ENCODE peak calls at places on chromosomes 6 and 20, in four cellular contexts. One of them, this sample, is unnamed.

GRCh38 chr6:98927534-98927933 is 20.2 kb downstream of the FBXL4 start:
- DNase-seq in heart right ventricle: peak; percentile 11
- DNase-seq in psoas muscle: no peak
- DNase-seq in CD8-positive, alpha-beta memory T cell: no peak
- DNase-seq in this sample: no peak

GRCh38 chr6:33976425-33977360 is 169.2 kb downstream of the GRM4 start:
- DNase-seq in heart right ventricle: no peak
- DNase-seq in psoas muscle: no peak
- DNase-seq in CD8-positive, alpha-beta memory T cell: no peak
- DNase-seq in this sample: no peak

GRCh38 chr6:87151786-87152527 is 3.4 kb upstream of the ZNF292 start:
- DNase-seq in heart right ventricle: peak; percentile 63
- DNase-seq in psoas muscle: peak; percentile 83
- DNase-seq in CD8-positive, alpha-beta memory T cell: peak; percentile 81
- DNase-seq in this sample: peak; percentile 90

GRCh38 chr6:106142876-106143431 is 56.8 kb downstream of the PRDM1 start:
- DNase-seq in heart right ventricle: no peak
- DNase-seq in psoas muscle: no peak
- DNase-seq in CD8-positive, alpha-beta memory T cell: no peak
- DNase-seq in this sample: no peak

GRCh38 chr20:42179768-42180167 is 561.6 kb upstream of the CHD6 start:
- DNase-seq in heart right ventricle: no peak
- DNase-seq in psoas muscle: no peak
- DNase-seq in CD8-positive, alpha-beta memory T cell: no peak
- DNase-seq in this sample: no peak

GRCh38 chr20:53810661-53811355 is 217.2 kb upstream of the ZNF217 start:
- DNase-seq in heart right ventricle: no peak
- DNase-seq in psoas muscle: no peak
- DNase-seq in CD8-positive, alpha-beta memory T cell: no peak
- DNase-seq in this sample: no peak

GRCh38 chr6:162854228-162854627 is 126.5 kb downstream of the PACRG start:
- DNase-seq in heart right ventricle: no peak
- DNase-seq in psoas muscle: no peak
- DNase-seq in CD8-positive, alpha-beta memory T cell: no peak
- DNase-seq in this sample: no peak

GRCh38 chr6:129309154-129309553 is 400.8 kb downstream of the ARHGAP18 start:
- DNase-seq in heart right ventricle: no peak
- DNase-seq in psoas muscle: no peak
- DNase-seq in CD8-positive, alpha-beta memory T cell: no peak
- DNase-seq in this sample: no peak

GRCh38 chr6:167762259-167762962 is 64.3 kb upstream of the AFDN start:
- DNase-seq in heart right ventricle: no peak
- DNase-seq in psoas muscle: no peak
- DNase-seq in CD8-positive, alpha-beta memory T cell: no peak
- DNase-seq in this sample: no peak

GRCh38 chr6:2086328-2087008 is 158.9 kb downstream of the GMDS start:
- DNase-seq in heart right ventricle: no peak
- DNase-seq in psoas muscle: no peak
- DNase-seq in CD8-positive, alpha-beta memory T cell: no peak
- DNase-seq in this sample: peak; percentile 47

GRCh38 chr6:97626586-97627441 is 343.8 kb upstream of the MMS22L start:
- DNase-seq in heart right ventricle: no peak
- DNase-seq in psoas muscle: no peak
- DNase-seq in CD8-positive, alpha-beta memory T cell: no peak
- DNase-seq in this sample: no peak

GRCh38 chr6:64330694-64331309 is 695.2 kb downstream of the PHF3 start:
- DNase-seq in heart right ventricle: peak; percentile 51
- DNase-seq in psoas muscle: peak; percentile 68
- DNase-seq in CD8-positive, alpha-beta memory T cell: no peak
- DNase-seq in this sample: peak; percentile 53

GRCh38 chr20:16571333-16571732 is 1.9 kb downstream of the KIF16B start:
- DNase-seq in heart right ventricle: no peak
- DNase-seq in psoas muscle: no peak
- DNase-seq in CD8-positive, alpha-beta memory T cell: no peak
- DNase-seq in this sample: no peak

GRCh38 chr6:39233333-39233732 is 4.1 kb upstream of the KCNK5 start:
- DNase-seq in heart right ventricle: no peak
- DNase-seq in psoas muscle: no peak
- DNase-seq in CD8-positive, alpha-beta memory T cell: no peak
- DNase-seq in this sample: no peak

GRCh38 chr6:39239527-39240154 is 10.4 kb upstream of the KCNK5 start:
- DNase-seq in heart right ventricle: no peak
- DNase-seq in psoas muscle: no peak
- DNase-seq in CD8-positive, alpha-beta memory T cell: no peak
- DNase-seq in this sample: no peak

GRCh38 chr6:39240155-39240757 is 11.0 kb upstream of the KCNK5 start:
- DNase-seq in heart right ventricle: no peak
- DNase-seq in psoas muscle: no peak
- DNase-seq in CD8-positive, alpha-beta memory T cell: no peak
- DNase-seq in this sample: no peak

GRCh38 chr6:39231844-39232243 is 2.6 kb upstream of the KCNK5 start:
- DNase-seq in heart right ventricle: no peak
- DNase-seq in psoas muscle: no peak
- DNase-seq in CD8-positive, alpha-beta memory T cell: no peak
- DNase-seq in this sample: no peak

DNA sequence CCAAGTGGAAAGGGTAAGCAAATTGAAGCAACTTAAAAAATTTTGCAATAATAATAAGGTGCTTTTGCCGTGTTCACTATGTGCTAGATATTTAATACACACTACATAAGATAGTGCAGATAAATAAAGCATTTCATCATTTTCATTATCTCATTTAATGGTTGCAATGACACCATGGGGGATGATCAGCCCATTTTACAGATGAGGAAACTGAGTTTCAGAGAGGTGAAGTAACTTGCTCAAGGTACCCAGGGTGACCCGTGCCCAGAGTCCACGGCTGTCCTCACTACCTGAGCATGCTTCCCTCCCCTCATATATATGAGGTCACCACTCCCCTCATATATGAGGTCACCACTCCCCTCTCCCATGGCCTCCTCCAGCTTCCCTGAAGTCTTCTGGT is 7.5 kb upstream of the KCNK5 start:
- DNase-seq in heart right ventricle: no peak
- DNase-seq in psoas muscle: no peak
- DNase-seq in CD8-positive, alpha-beta memory T cell: no peak
- DNase-seq in this sample: no peak
- H3K27me3 ChIP-seq in heart right ventricle: no peaks in the 10 kb centered on the region
- H3K27me3 ChIP-seq in psoas muscle: no peaks in the 10 kb centered on the region
- H3K27me3 ChIP-seq in CD8-positive, alpha-beta memory T cell: no peaks in the 10 kb centered on the region
- H3K27me3 ChIP-seq in this sample: no peaks in the 10 kb centered on the region

GRCh38 chr20:33667245-33668086 is 723 bp downstream of the ACTL10 start:
- DNase-seq in heart right ventricle: peak; percentile 42
- DNase-seq in psoas muscle: peak; percentile 90
- DNase-seq in CD8-positive, alpha-beta memory T cell: peak; percentile 82
- DNase-seq in this sample: peak; percentile 74

GRCh38 chr20:33666293-33667244 is at the start of gene ACTL10:
- DNase-seq in heart right ventricle: peak; percentile 98
- DNase-seq in psoas muscle: peak; percentile 98
- DNase-seq in CD8-positive, alpha-beta memory T cell: peak; percentile 88
- DNase-seq in this sample: peak; percentile 99

GRCh38 chr20:33669224-33669623 is 2.5 kb downstream of the ACTL10 start:
- DNase-seq in heart right ventricle: no peak
- DNase-seq in psoas muscle: no peak
- DNase-seq in CD8-positive, alpha-beta memory T cell: no peak
- DNase-seq in this sample: no peak

GRCh38 chr20:33668791-33669155 is 2.0 kb downstream of the ACTL10 start:
- DNase-seq in heart right ventricle: no peak
- DNase-seq in psoas muscle: no peak
- DNase-seq in CD8-positive, alpha-beta memory T cell: no peak
- DNase-seq in this sample: no peak

GRCh38 chr20:33668087-33668790 is 1.5 kb downstream of the ACTL10 start:
- DNase-seq in heart right ventricle: peak; percentile 76
- DNase-seq in psoas muscle: no peak
- DNase-seq in CD8-positive, alpha-beta memory T cell: no peak
- DNase-seq in this sample: peak; percentile 85
- H3K4me1 ChIP-seq in heart right ventricle: peaks cover 26% of the 10 kb centered on the region
- H3K4me1 ChIP-seq in psoas muscle: peaks cover 40% of the 10 kb centered on the region
- H3K4me1 ChIP-seq in CD8-positive, alpha-beta memory T cell: peaks cover 30% of the 10 kb centered on the region
- H3K4me1 ChIP-seq in this sample: no peaks in the 10 kb centered on the region

GRCh38 chr20:46057856-46058655 is 29.0 kb downstream of the SLC12A5 start:
- DNase-seq in heart right ventricle: peak; percentile 29
- DNase-seq in psoas muscle: peak; percentile 78
- DNase-seq in CD8-positive, alpha-beta memory T cell: no peak
- DNase-seq in this sample: peak; percentile 77
- H3K27me3 ChIP-seq in heart right ventricle: peaks cover 19% of the 10 kb centered on the region
- H3K27me3 ChIP-seq in psoas muscle: peaks cover 19% of the 10 kb centered on the region
- H3K27me3 ChIP-seq in CD8-positive, alpha-beta memory T cell: no peaks in the 10 kb centered on the region
- H3K27me3 ChIP-seq in this sample: no peaks in the 10 kb centered on the region

GRCh38 chr6:142933701-142934100 is 11.3 kb downstream of the HIVEP2 start:
- DNase-seq in heart right ventricle: no peak
- DNase-seq in psoas muscle: no peak
- DNase-seq in CD8-positive, alpha-beta memory T cell: no peak
- DNase-seq in this sample: no peak

GRCh38 chr6:142934599-142934998 is 10.4 kb downstream of the HIVEP2 start:
- DNase-seq in heart right ventricle: no peak
- DNase-seq in psoas muscle: no peak
- DNase-seq in CD8-positive, alpha-beta memory T cell: no peak
- DNase-seq in this sample: no peak

GRCh38 chr6:142938510-142938909 is 6.5 kb downstream of the HIVEP2 start:
- DNase-seq in heart right ventricle: no peak
- DNase-seq in psoas muscle: no peak
- DNase-seq in CD8-positive, alpha-beta memory T cell: no peak
- DNase-seq in this sample: no peak

GRCh38 chr6:142934190-142934589 is 10.8 kb downstream of the HIVEP2 start:
- DNase-seq in heart right ventricle: no peak
- DNase-seq in psoas muscle: no peak
- DNase-seq in CD8-positive, alpha-beta memory T cell: no peak
- DNase-seq in this sample: no peak

GRCh38 chr6:142935553-142936517 is 9.1 kb downstream of the HIVEP2 start:
- DNase-seq in heart right ventricle: no peak
- DNase-seq in psoas muscle: no peak
- DNase-seq in CD8-positive, alpha-beta memory T cell: peak; percentile 75
- DNase-seq in this sample: peak; percentile 56
- H3K4me1 ChIP-seq in heart right ventricle: peaks cover 4% of the 10 kb centered on the region
- H3K4me1 ChIP-seq in psoas muscle: peaks cover 60% of the 10 kb centered on the region
- H3K4me1 ChIP-seq in CD8-positive, alpha-beta memory T cell: peaks cover 94% of the 10 kb centered on the region
- H3K4me1 ChIP-seq in this sample: peaks cover 7% of the 10 kb centered on the region